ENCODE peak calls at places on chromosome 17, in eight cellular contexts. Y is omental fat pad; P is neural progenitor cell; U is upper lobe of left lung; Q is lower lobe of right lung; N is tibial artery; X is CD4-positive, alpha-beta T cell; W is B cell. A is an unnamed sample.

GRCh38 chr17:74815671-74816370 is 39.7 kb upstream of the NAT9 start:
- DNase-seq in Y (no peak), P (peak), U (no peak), Q (no peak), N (no peak), X (no peak), W (no peak), A (no peak)

GRCh38 chr17:21452377-21453143 is 76.4 kb downstream of the KCNJ12 start:
- DNase-seq in Y (no peak), P (peak), U (peak), Q (peak), N (peak), X (peak), W (no peak), A (no peak)

GRCh38 chr17:21453144-21453982 is 77.2 kb downstream of the KCNJ12 start:
- DNase-seq in Y (no peak), P (no peak), U (no peak), Q (no peak), N (no peak), X (no peak), W (no peak), A (no peak)

GRCh38 chr17:17156107-17156506 is 50.0 kb downstream of the PLD6 start:
- DNase-seq in Y (no peak), P (no peak), U (no peak), Q (no peak), N (no peak), X (no peak), W (no peak), A (no peak)

GRCh38 chr17:9330903-9331272 is 244.7 kb downstream of the STX8 start:
- DNase-seq in Y (no peak), P (peak), U (no peak), Q (no peak), N (no peak), X (no peak), W (no peak), A (no peak)

GRCh38 chr17:68497885-68498319 is 14.3 kb upstream of the PRKAR1A start:
- DNase-seq in Y (no peak), P (no peak), U (no peak), Q (peak), N (no peak), X (no peak), W (peak), A (peak)

GRCh38 chr17:10114931-10115535 is 83.4 kb downstream of the GAS7 start:
- DNase-seq in Y (peak), P (no peak), U (peak), Q (peak), N (peak), X (peak), W (peak), A (peak)

GRCh38 chr17:39923836-39924690 is 3.3 kb downstream of the ORMDL3 start:
- DNase-seq in Y (no peak), P (peak), U (no peak), Q (no peak), N (no peak), X (no peak), W (no peak), A (no peak)

GRCh38 chr17:38569701-38570512 is 35.8 kb downstream of the SRCIN1 start:
- DNase-seq in Y (no peak), P (no peak), U (peak), Q (no peak), N (no peak), X (no peak), W (no peak), A (no peak)

GRCh38 chr17:77319211-77320031 is 178.7 kb downstream of the SEC14L1 start:
- DNase-seq in Y (peak), P (peak), U (peak), Q (peak), N (peak), X (peak), W (peak), A (peak)

GRCh38 chr17:27551701-27552466 is 79.1 kb upstream of the LGALS9 start:
- DNase-seq in Y (no peak), P (no peak), U (no peak), Q (no peak), N (no peak), X (no peak), W (no peak), A (no peak)

GRCh38 chr17:42281571-42282096 is 5.4 kb upstream of the STAT5B start:
- DNase-seq in Y (peak), P (peak), U (no peak), Q (no peak), N (no peak), X (no peak), W (no peak), A (peak)

GRCh38 chr17:81665205-81666091 is 957 bp downstream of the OXLD1 start:
- DNase-seq in Y (peak), P (peak), U (peak), Q (peak), N (no peak), X (peak), W (no peak), A (peak)

GRCh38 chr17:35612924-35613521 is 25.9 kb downstream of the AP2B1 start:
- DNase-seq in Y (peak), P (peak), U (no peak), Q (no peak), N (no peak), X (peak), W (peak), A (no peak)

GRCh38 chr17:19799796-19800195 is 51.7 kb upstream of the ALDH3A1 start:
- DNase-seq in Y (no peak), P (no peak), U (no peak), Q (no peak), N (no peak), X (no peak), W (no peak), A (no peak)

GRCh38 chr17:68423251-68423650 is 34.0 kb downstream of the WIPI1 start:
- DNase-seq in Y (no peak), P (peak), U (no peak), Q (no peak), N (no peak), X (no peak), W (no peak), A (no peak)

GRCh38 chr17:76036497-76037380 is 9.6 kb upstream of the EVPL start:
- DNase-seq in Y (no peak), P (peak), U (no peak), Q (no peak), N (no peak), X (no peak), W (no peak), A (no peak)

GRCh38 chr17:37089998-37090397 is 141.2 kb downstream of the AATF start:
- DNase-seq in Y (no peak), P (no peak), U (no peak), Q (no peak), N (no peak), X (peak), W (no peak), A (peak)

GRCh38 chr17:2996938-2997670 is 66.3 kb downstream of the OR1D5 start:
- DNase-seq in Y (no peak), P (no peak), U (no peak), Q (no peak), N (peak), X (no peak), W (no peak), A (no peak)

GRCh38 chr17:14014647-14015046 is 54.7 kb upstream of the COX10 start:
- DNase-seq in Y (no peak), P (no peak), U (no peak), Q (no peak), N (no peak), X (no peak), W (no peak), A (no peak)

GRCh38 chr17:76529224-76529642 is 8.3 kb downstream of the CYGB start:
- DNase-seq in Y (no peak), P (no peak), U (no peak), Q (peak), N (peak), X (no peak), W (no peak), A (no peak)

GRCh38 chr17:21163101-21163500 is 36.3 kb downstream of the DHRS7B start:
- DNase-seq in Y (no peak), P (no peak), U (no peak), Q (no peak), N (no peak), X (no peak), W (no peak), A (no peak)

GRCh38 chr17:57356722-57357391 is 100.5 kb downstream of the MSI2 start:
- DNase-seq in Y (no peak), P (peak), U (no peak), Q (no peak), N (no peak), X (no peak), W (no peak), A (peak)

GRCh38 chr17:50201226-50201854 is at the start of gene COL1A1:
- DNase-seq in Y (no peak), P (peak), U (peak), Q (no peak), N (peak), X (no peak), W (no peak), A (no peak)

GRCh38 chr17:81917565-81918332 is at the start of gene SIRT7:
- DNase-seq in Y (no peak), P (peak), U (peak), Q (peak), N (peak), X (peak), W (peak), A (peak)

GRCh38 chr17:16040710-16041251 is 41.2 kb downstream of the TTC19 start:
- DNase-seq in Y (no peak), P (no peak), U (no peak), Q (no peak), N (no peak), X (no peak), W (no peak), A (no peak)

GRCh38 chr17:42101513-42102292 is 3.4 kb upstream of the ZNF385C start:
- DNase-seq in Y (peak), P (peak), U (no peak), Q (peak), N (peak), X (peak), W (peak), A (peak)

GRCh38 chr17:27423651-27424050 is 32.6 kb upstream of the KSR1 start:
- DNase-seq in Y (no peak), P (no peak), U (no peak), Q (no peak), N (no peak), X (no peak), W (no peak), A (peak)

GRCh38 chr17:28912281-28912937 is 9.5 kb upstream of the DHRS13 start:
- DNase-seq in Y (no peak), P (no peak), U (peak), Q (peak), N (no peak), X (no peak), W (peak), A (no peak)

GRCh38 chr17:32998111-32998892 is 6.7 kb downstream of the SPACA3 start:
- DNase-seq in Y (peak), P (peak), U (no peak), Q (peak), N (peak), X (peak), W (peak), A (peak)

GRCh38 chr17:82881900-82882714 is 42.3 kb upstream of the ZNF750 start:
- DNase-seq in Y (no peak), P (no peak), U (no peak), Q (peak), N (peak), X (no peak), W (no peak), A (no peak)

GRCh38 chr17:7688808-7689316 is 585 bp downstream of the WRAP53 start:
- DNase-seq in Y (no peak), P (no peak), U (no peak), Q (no peak), N (no peak), X (no peak), W (no peak), A (no peak)

GRCh38 chr17:7685533-7686220 is 1.6 kb downstream of the TP53 start:
- DNase-seq in Y (peak), P (peak), U (peak), Q (peak), N (peak), X (peak), W (peak), A (peak)

GRCh38 chr17:7687908-7688807 is at the start of gene WRAP53:
- DNase-seq in Y (peak), P (peak), U (peak), Q (peak), N (peak), X (peak), W (peak), A (peak)

GRCh38 chr17:7686221-7687071 is 844 bp downstream of the TP53 start:
- DNase-seq in Y (no peak), P (peak), U (peak), Q (peak), N (peak), X (peak), W (peak), A (peak)

GRCh38 chr17:7687072-7687907 is at the start of gene TP53:
- DNase-seq in Y (peak), P (peak), U (peak), Q (peak), N (peak), X (peak), W (peak), A (peak)
- TF ChIP-seq CTCF in Y (no peak), P (no peak), U (no peak), Q (no peak), N (no peak), X (no peak), W (no peak), A (no peak)

GRCh38 chr17:45364531-45365390 is 47.9 kb upstream of the MAP3K14 start:
- DNase-seq in Y (peak), P (peak), U (no peak), Q (no peak), N (no peak), X (no peak), W (no peak), A (no peak)
- TF ChIP-seq CTCF in Y (no peak), P (no peak), U (no peak), Q (no peak), N (no peak), X (no peak), W (no peak), A (no peak)

GRCh38 chr17:66533572-66533971 is 231.2 kb downstream of the PRKCA start:
- DNase-seq in Y (no peak), P (peak), U (no peak), Q (no peak), N (no peak), X (no peak), W (no peak), A (no peak)
- TF ChIP-seq CTCF in Y (no peak), P (peak), U (no peak), Q (no peak), N (no peak), X (no peak), W (no peak), A (no peak)

DNA sequence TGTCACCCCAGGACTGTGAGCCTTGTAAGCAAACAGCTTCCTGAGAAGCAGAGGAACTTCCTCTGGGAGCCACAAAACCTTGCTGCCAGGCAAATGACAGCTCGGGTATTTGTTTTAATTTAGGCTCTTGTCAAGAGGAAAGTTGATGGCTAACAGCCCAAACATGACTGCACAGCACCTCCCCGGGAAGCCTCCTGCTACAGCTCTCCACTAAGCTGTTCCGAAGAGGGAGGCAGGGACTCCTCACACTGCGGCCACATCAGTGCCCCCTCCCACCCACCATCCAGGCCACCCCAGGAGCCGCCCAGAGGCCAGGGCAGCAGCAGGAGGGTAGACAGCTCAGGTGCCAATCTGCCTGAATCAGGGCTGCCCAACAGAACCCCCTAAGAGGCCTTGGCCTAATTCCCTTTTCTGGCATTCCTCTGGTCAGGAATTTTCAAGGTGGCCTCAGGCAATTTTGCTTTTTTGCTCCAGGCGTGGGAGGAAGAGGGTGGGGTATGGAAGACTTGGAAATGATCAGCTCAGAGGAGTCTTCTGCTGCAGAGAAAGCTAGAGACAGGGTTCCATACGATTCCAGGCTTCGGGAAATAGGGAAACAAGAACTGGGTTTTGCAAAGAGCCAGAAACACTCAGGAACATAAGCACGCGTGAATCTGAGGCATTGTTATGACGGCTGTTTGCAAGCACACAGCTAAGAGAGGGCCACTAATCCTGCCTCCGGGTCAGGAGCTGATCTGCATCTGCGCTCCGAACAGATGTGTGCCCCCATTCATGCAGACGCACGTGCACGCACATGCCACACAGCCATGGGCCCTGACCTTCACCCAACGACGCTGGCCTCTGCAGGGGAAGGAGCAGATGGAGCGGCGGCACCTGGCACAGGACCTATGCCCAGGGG is 2.4 kb downstream of the ABR start:
- DNase-seq in Y (no peak), P (no peak), U (no peak), Q (no peak), N (no peak), X (no peak), W (no peak), A (no peak)
- TF ChIP-seq CTCF in Y (no peak), P (no peak), U (no peak), Q (no peak), N (no peak), X (no peak), W (no peak), A (no peak)

DNA sequence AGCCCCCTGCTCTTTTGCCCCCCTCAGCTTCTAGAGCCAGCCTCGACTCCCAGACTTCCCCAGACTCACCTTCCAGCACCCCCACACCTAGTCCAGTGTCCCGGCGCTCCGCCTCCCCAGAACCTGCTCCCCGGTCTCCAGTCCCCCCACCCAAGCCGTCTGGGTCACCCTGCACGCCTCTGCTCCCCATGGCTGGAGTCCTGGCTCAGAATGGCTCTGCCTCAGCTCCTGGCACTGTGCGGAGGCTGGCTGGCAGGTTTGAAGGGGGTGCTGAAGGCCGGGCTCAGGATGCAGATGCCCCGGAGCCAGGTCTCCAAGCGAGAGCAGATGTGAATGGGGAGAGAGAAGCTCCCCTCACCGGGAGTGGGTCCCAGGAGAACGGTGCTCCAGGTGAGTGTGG is 2.2 kb downstream of the ARHGEF15 start:
- DNase-seq in Y (no peak), P (no peak), U (no peak), Q (no peak), N (no peak), X (no peak), W (no peak), A (no peak)
- TF ChIP-seq CTCF in Y (no peak), P (no peak), U (no peak), Q (no peak), N (no peak), X (no peak), W (no peak), A (no peak)

DNA sequence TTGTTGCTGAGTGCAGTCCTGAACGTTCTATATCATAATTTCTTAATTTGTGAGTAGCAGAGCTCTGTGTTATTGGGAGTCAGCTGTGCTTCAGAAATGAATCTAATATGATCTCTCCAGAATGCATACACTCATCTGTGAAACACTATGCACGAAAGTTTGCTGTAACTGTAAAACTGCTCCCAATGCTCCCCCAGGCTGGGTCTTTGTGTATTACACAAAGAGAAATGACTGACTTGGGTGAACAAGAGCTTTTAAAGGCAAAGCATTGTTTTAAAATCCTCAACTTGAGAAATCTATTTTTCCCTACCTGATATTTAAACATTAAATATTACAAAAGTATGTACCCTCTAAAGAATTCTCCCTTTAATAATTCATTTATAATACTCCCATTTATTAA is 636.7 kb upstream of the KIF2B start:
- DNase-seq in Y (no peak), P (no peak), U (no peak), Q (no peak), N (no peak), X (no peak), W (no peak), A (no peak)
- TF ChIP-seq CTCF in Y (no peak), P (peak), U (no peak), Q (no peak), N (no peak), X (no peak), W (no peak), A (no peak)

DNA sequence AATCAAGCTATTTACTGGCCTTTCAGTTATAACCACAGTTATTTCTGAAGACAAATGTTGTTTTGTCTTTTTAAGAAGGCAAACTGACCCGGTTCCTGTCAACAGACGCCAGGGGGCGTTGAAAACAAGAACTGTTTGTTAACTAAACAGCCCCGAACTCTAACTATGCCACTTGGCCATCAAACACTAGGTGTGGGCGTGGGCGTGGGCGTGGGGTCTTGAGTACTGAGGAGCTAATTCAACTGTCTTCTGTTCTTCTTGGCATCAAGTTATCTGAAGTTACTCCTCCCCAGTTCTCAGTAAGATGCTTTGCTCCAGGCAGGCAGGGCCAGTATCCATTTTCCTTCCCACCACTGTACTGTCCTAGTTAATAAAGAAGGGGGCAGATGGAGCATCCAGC is 63.3 kb upstream of the MTMR4 start:
- DNase-seq in Y (peak), P (peak), U (no peak), Q (peak), N (no peak), X (peak), W (peak), A (peak)
- TF ChIP-seq CTCF in Y (no peak), P (peak), U (peak), Q (peak), N (peak), X (peak), W (peak), A (peak)